ENCODE peak calls at places on chromosomes 3 and 15, in five cellular contexts. Z, H, R, Q and W are unnamed samples. For H3K4me1, the result is how much of the 10 kb centered on the place peaks cover.

GRCh38 chr3:40310690-40311089 is 1.2 kb downstream of the EIF1B start:
- DNase-seq in H (peak), Z (no peak), Q (no peak), R (no peak), W (no peak)

GRCh38 chr15:59885832-59886231 is 118.3 kb upstream of the FOXB1 start:
- DNase-seq in Q (no peak), H (peak), R (no peak), Z (no peak), W (no peak)

GRCh38 chr15:93241696-93242585 is 152.9 kb upstream of the RGMA start:
- DNase-seq in Q (no peak), H (no peak), R (no peak), Z (peak), W (no peak)

GRCh38 chr15:60038111-60038521 is 34.0 kb downstream of the FOXB1 start:
- DNase-seq in Z (peak), R (peak), H (no peak), Q (no peak), W (no peak)

GRCh38 chr3:72254483-72254882 is 469.5 kb upstream of the PROK2 start:
- DNase-seq in Q (no peak), Z (no peak), H (no peak), R (no peak), W (no peak)

GRCh38 chr3:160616721-160617120 is 51.4 kb upstream of the KPNA4 start:
- DNase-seq in H (peak), R (no peak), Z (no peak), Q (no peak), W (no peak)

GRCh38 chr3:50570508-50571279 is 1.4 kb downstream of the HEMK1 start:
- DNase-seq in Z (no peak), H (no peak), Q (no peak), R (no peak), W (no peak)

GRCh38 chr15:59438891-59439290 is 905 bp downstream of the FAM81A start:
- DNase-seq in Q (peak), Z (no peak), R (no peak), H (no peak), W (no peak)

GRCh38 chr3:160498202-160498601 is 48.6 kb upstream of the TRIM59 start:
- DNase-seq in R (no peak), Q (no peak), Z (no peak), H (no peak), W (no peak)

GRCh38 chr15:65132841-65133549 is 613 bp downstream of the PDCD7 start:
- DNase-seq in H (peak), Q (no peak), Z (peak), R (peak), W (no peak)

GRCh38 chr3:113214227-113214626 is 2.9 kb downstream of the BOC start:
- DNase-seq in Z (no peak), H (no peak), R (no peak), Q (no peak), W (no peak)

GRCh38 chr15:59294961-59295741 is 77.5 kb downstream of the MYO1E start:
- DNase-seq in R (no peak), H (peak), Q (peak), Z (no peak), W (no peak)

GRCh38 chr3:125069968-125070745 is 14.4 kb upstream of the HEG1 start:
- DNase-seq in Q (no peak), H (no peak), R (no peak), Z (no peak), W (no peak)

GRCh38 chr3:125072310-125072709 is 16.5 kb upstream of the HEG1 start:
- DNase-seq in R (no peak), H (peak), Q (no peak), Z (no peak), W (no peak)

GRCh38 chr3:125067225-125067624 is 11.4 kb upstream of the HEG1 start:
- DNase-seq in Z (peak), H (peak), Q (no peak), R (no peak), W (no peak)

GRCh38 chr3:125068265-125068664 is 12.5 kb upstream of the HEG1 start:
- DNase-seq in Q (no peak), H (no peak), R (no peak), Z (no peak), W (no peak)

DNA sequence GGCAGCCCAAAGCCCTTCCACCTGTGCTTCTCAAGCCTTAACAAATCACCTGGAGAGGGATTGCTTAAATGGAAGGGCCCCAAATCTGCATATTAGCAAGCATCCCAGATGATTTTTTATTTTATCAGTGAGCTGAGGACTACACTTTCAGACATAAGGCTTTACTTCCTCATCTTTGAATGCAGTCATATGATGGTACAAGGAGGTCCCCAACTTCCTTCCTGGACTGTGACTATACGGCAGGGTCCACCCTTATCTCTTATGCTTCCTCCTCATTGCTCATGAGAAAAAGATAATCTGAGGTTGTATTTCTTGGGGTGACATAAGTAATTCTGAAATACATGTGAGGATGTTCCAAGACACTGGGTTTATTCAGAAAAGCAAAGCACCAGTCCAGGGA is 13.7 kb upstream of the HEG1 start:
- DNase-seq in Z (no peak), Q (no peak), H (no peak), R (no peak), W (no peak)
- H3K4me1 ChIP-seq in Z (under half), Q (under half), H (under half), R (under half), W (under half)

GRCh38 chr15:74123131-74123429 is 7.3 kb upstream of the ISLR2 start:
- DNase-seq in Z (peak), Q (no peak), H (no peak), R (no peak), W (no peak)
- TF ChIP-seq CTCF in Z (peak), Q (no peak), H (no peak), R (no peak), W (no peak)

GRCh38 chr3:4719011-4719649 is 226.0 kb downstream of the ITPR1 start:
- DNase-seq in H (peak), Z (no peak), Q (no peak), R (no peak), W (no peak)

GRCh38 chr3:4716231-4716630 is 223.1 kb downstream of the ITPR1 start:
- DNase-seq in Z (no peak), H (no peak), Q (no peak), R (no peak), W (no peak)

GRCh38 chr3:4717363-4717740 is 224.2 kb downstream of the ITPR1 start:
- DNase-seq in H (no peak), R (no peak), Q (no peak), Z (no peak), W (no peak)

GRCh38 chr3:4716731-4717362 is 223.7 kb downstream of the ITPR1 start:
- DNase-seq in Z (no peak), R (no peak), Q (no peak), H (peak), W (no peak)

GRCh38 chr3:4718179-4718736 is 225.1 kb downstream of the ITPR1 start:
- DNase-seq in Z (no peak), H (no peak), R (no peak), Q (no peak), W (no peak)
- H3K4me1 ChIP-seq in Z (under half), H (under half), R (under half), Q (under half), W (under half)

GRCh38 chr3:143970773-143971366 is 753 bp upstream of the DIPK2A start:
- DNase-seq in Q (peak), Z (peak), R (peak), H (peak), W (no peak)
- TF ChIP-seq CTCF in Q (peak), Z (no peak), R (no peak), H (no peak), W (no peak)

GRCh38 chr3:43905157-43905556 is 214.4 kb downstream of the ABHD5 start:
- DNase-seq in R (no peak), Z (no peak), H (no peak), Q (no peak), W (no peak)

GRCh38 chr3:43907508-43907858 is 216.7 kb downstream of the ABHD5 start:
- DNase-seq in Q (no peak), R (no peak), H (no peak), Z (no peak), W (no peak)

GRCh38 chr3:43909149-43909548 is 218.4 kb downstream of the ABHD5 start:
- DNase-seq in R (no peak), Z (no peak), H (no peak), Q (no peak), W (no peak)

GRCh38 chr3:43910750-43911149 is 220.0 kb downstream of the ABHD5 start:
- DNase-seq in Q (no peak), R (no peak), Z (no peak), H (no peak), W (no peak)

DNA sequence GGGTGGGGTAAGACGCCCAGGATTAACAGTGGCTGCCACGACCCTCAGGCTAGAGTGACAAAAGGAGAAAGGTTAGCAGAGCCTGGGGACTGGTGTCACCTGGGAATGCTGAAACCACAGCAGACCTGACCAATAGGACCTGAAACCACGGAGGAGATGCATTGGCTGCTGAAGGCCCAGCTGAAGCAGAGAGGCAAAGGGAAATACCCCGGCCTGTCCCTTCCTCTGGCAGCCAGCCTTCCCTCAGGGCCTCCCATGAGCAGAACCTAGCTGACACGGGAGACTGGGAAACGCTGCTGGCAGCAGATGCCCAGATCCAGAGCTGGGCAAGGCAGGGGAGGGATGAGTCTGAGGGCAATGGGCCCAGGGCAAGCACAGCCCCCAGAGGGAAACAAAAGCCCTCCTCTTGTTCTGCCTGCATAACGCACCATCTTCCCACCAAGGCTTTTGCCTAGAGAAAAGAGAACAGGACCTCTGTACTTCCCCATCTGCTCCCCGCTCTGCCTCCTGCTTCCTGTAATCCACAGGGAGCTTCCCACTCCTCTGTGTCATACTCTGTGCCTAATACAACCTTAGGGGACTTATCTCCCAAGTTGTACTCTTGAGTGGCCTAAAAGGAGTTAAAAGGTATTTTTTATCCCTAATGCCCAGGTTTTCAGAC is 216.2 kb downstream of the ABHD5 start:
- DNase-seq in Z (no peak), R (no peak), H (no peak), Q (no peak), W (no peak)
- H3K4me1 ChIP-seq in Z (under half), R (under half), H (under half), Q (under half), W (under half)